ENCODE peak calls at places on chromosomes 13 and 19, in seven cellular contexts. H is naive thymus-derived CD8-positive, alpha-beta T cell; W is ACHN; C is activated naive CD4-positive, alpha-beta T cell treated with anti-CD3 and anti-CD28 coated beads, Interleukin-2, amount 50 U/mL, for 72 hours; F is NCI-H446; U is H7; I is stimulated activated naive CD8-positive, alpha-beta T cell treated with anti-CD3 and anti-CD28 coated beads, Interleukin-15, Interleukin-2, amounts not matched to agents 100 U/mL and 50 U/mL, for 24 hours. T is an unnamed sample.

GRCh38 chr13:50378513-50378970 is 363.3 kb downstream of the KCNRG start:
- DNase-seq in H (no peak), W (no peak), C (no peak), F (no peak), U (no peak), I (no peak), T (no peak)

GRCh38 chr13:24033527-24034302 is 126.8 kb upstream of the SPATA13 start:
- DNase-seq in H (no peak), W (no peak), C (no peak), F (no peak), U (no peak), I (no peak), T (no peak)

GRCh38 chr13:72555601-72556000 is 171.8 kb downstream of the MZT1 start:
- DNase-seq in H (no peak), W (no peak), C (no peak), F (no peak), U (no peak), I (no peak), T (no peak)

GRCh38 chr13:91346848-91347211 is 657 bp upstream of the MIR17HG start:
- DNase-seq in H (peak), W (no peak), C (peak), F (no peak), U (peak), I (peak), T (peak)

GRCh38 chr19:1087813-1088418 is 7.3 kb downstream of the POLR2E start:
- DNase-seq in H (no peak), W (no peak), C (peak), F (no peak), U (no peak), I (no peak), T (peak)

GRCh38 chr13:86403213-86403612 is 604.0 kb upstream of the SLITRK6 start:
- DNase-seq in H (no peak), W (no peak), C (no peak), F (no peak), U (no peak), I (no peak), T (no peak)

GRCh38 chr19:44737238-44738160 is 11.0 kb upstream of the BCL3 start:
- DNase-seq in H (no peak), W (no peak), C (no peak), F (no peak), U (no peak), I (no peak), T (no peak)

GRCh38 chr19:18617562-18617961 is 4.9 kb downstream of the TMEM59L start:
- DNase-seq in H (no peak), W (no peak), C (no peak), F (no peak), U (no peak), I (no peak), T (no peak)

GRCh38 chr19:46922465-46922864 is 61.7 kb downstream of the ARHGAP35 start:
- DNase-seq in H (no peak), W (no peak), C (no peak), F (no peak), U (no peak), I (no peak), T (no peak)

T was measured in NB4.